ENCODE peak calls at places on chromosomes 4 and X, in ten cellular contexts. V is psoas muscle, D is Panc1, R is lower lobe of right lung, G is dorsolateral prefrontal cortex, U is GM06990, A is foreskin keratinocyte, H is WERI-Rb-1, J is cardiac muscle cell, M is heart left ventricle. I is an unnamed sample.

GRCh38 chrX:103747199-103747598 is 29.4 kb upstream of the PLP1 start:
- DNase-seq in H (no peak), U (no peak), R (no peak), M (no peak), G (no peak), V (no peak), A (no peak), D (no peak), J (no peak), I (no peak)

GRCh38 chr4:38223801-38224236 is 263.6 kb downstream of the PTTG2 start:
- DNase-seq in H (no peak), V (no peak), M (no peak), J (no peak), D (no peak), U (no peak), A (no peak), R (no peak), G (peak; percentile 75), I (peak; percentile 14)

GRCh38 chr4:186643501-186644315 is 79.9 kb downstream of the FAT1 start:
- DNase-seq in R (no peak), V (no peak), G (no peak), M (no peak), J (peak; percentile 76), H (no peak), A (peak; percentile 75), U (no peak), D (no peak), I (no peak)

GRCh38 chr4:2934077-2934812 is 29.0 kb downstream of the NOP14 start:
- DNase-seq in H (no peak), A (no peak), J (peak; percentile 75), M (peak; percentile 65), V (peak; percentile 87), G (peak; percentile 58), R (peak; percentile 85), U (peak; percentile 61), D (no peak), I (peak; percentile 30)

GRCh38 chr4:83237591-83237990 is 47.0 kb downstream of the COQ2 start:
- DNase-seq in G (no peak), D (no peak), A (no peak), M (no peak), R (no peak), H (no peak), V (no peak), J (no peak), U (no peak), I (no peak)

GRCh38 chr4:22573198-22573597 is 57.3 kb upstream of the ADGRA3 start:
- DNase-seq in D (no peak), U (no peak), H (no peak), R (peak; percentile 52), J (peak; percentile 67), V (peak; percentile 59), A (no peak), G (no peak), M (peak; percentile 61), I (no peak)

GRCh38 chr4:74619931-74620702 is 174.2 kb downstream of the BTC start:
- DNase-seq in D (no peak), J (peak; percentile 76), R (no peak), U (no peak), H (no peak), V (no peak), G (no peak), A (no peak), M (no peak), I (no peak)

GRCh38 chrX:130170752-130171445 is 863 bp upstream of the RAB33A start:
- DNase-seq in R (peak; percentile 56), G (peak; percentile 87), V (no peak), M (peak; percentile 35), J (no peak), D (no peak), A (no peak), H (no peak), U (peak; percentile 73), I (peak; percentile 57)

GRCh38 chr4:103098746-103099421 is 750 bp downstream of the BDH2 start:
- DNase-seq in J (peak; percentile 44), V (no peak), R (no peak), A (no peak), U (no peak), H (no peak), G (no peak), D (no peak), M (no peak), I (no peak)

GRCh38 chrX:37767438-37767837 is 12.4 kb upstream of the CYBB start:
- DNase-seq in J (no peak), U (no peak), R (no peak), H (no peak), A (no peak), D (no peak), G (no peak), V (no peak), M (no peak), I (no peak)

GRCh38 chr4:15240764-15241163 is 187.1 kb upstream of the C1QTNF7 start:
- DNase-seq in G (no peak), D (no peak), H (no peak), A (peak; percentile 56), V (no peak), U (no peak), J (peak; percentile 46), M (no peak), R (no peak), I (no peak)

GRCh38 chr4:139324620-139325019 is 22.3 kb upstream of the NDUFC1 start:
- DNase-seq in G (no peak), D (no peak), J (no peak), V (no peak), U (no peak), M (no peak), H (no peak), A (no peak), R (no peak), I (no peak)

GRCh38 chr4:37101686-37102085 is 142.9 kb upstream of the NWD2 start:
- DNase-seq in J (no peak), G (no peak), V (no peak), R (no peak), A (no peak), U (no peak), D (no peak), H (no peak), M (no peak), I (no peak)

GRCh38 chrX:80290834-80291233 is 129.4 kb upstream of the TENT5D start:
- DNase-seq in H (no peak), M (no peak), J (no peak), R (no peak), V (no peak), D (no peak), G (no peak), U (no peak), A (no peak), I (no peak)

GRCh38 chr4:54169176-54169575 is 59.9 kb upstream of the PDGFRA start:
- DNase-seq in J (peak; percentile 18), G (no peak), A (no peak), H (no peak), D (no peak), V (no peak), M (no peak), R (no peak), U (no peak), I (no peak)

GRCh38 chr4:25925486-25926201 is 11.6 kb downstream of the SMIM20 start:
- DNase-seq in H (peak; percentile 75), A (peak; percentile 5), J (peak; percentile 59), R (peak; percentile 58), V (no peak), U (no peak), D (no peak), G (peak; percentile 59), M (peak; percentile 38), I (peak; percentile 33)
- TF ChIP-seq CTCF in H (peak; percentile 68), A (peak; percentile 71), J (peak; percentile 74), R (peak; percentile 53), V (peak; percentile 44), U (peak; percentile 82), D (peak; percentile 68), G (peak; percentile 66), M (peak; percentile 33), I (peak; percentile 72)

GRCh38 chrX:53442322-53442631 is 8.1 kb upstream of the HSD17B10 start:
- DNase-seq in A (no peak), M (no peak), H (no peak), U (no peak), J (no peak), G (no peak), D (no peak), V (no peak), R (peak; percentile 36), I (no peak)

GRCh38 chrX:53447441-53447840 is 13.3 kb upstream of the HSD17B10 start:
- DNase-seq in A (no peak), V (no peak), U (no peak), D (no peak), J (no peak), R (no peak), M (no peak), G (no peak), H (no peak), I (no peak)

GRCh38 chrX:53449632-53450031 is 15.5 kb upstream of the HSD17B10 start:
- DNase-seq in R (no peak), A (peak; percentile 4), J (no peak), D (no peak), G (no peak), M (no peak), H (no peak), U (no peak), V (no peak), I (no peak)

GRCh38 chrX:53441531-53442321 is 7.6 kb upstream of the HSD17B10 start:
- DNase-seq in R (peak; percentile 87), M (peak; percentile 76), V (peak; percentile 93), D (no peak), H (no peak), G (peak; percentile 82), A (peak; percentile 50), U (peak; percentile 85), J (peak; percentile 74), I (peak; percentile 65)

GRCh38 chrX:53445977-53446376 is 11.8 kb upstream of the HSD17B10 start:
- DNase-seq in J (peak; percentile 44), H (peak; percentile 55), U (no peak), R (peak; percentile 45), G (peak; percentile 43), D (no peak), V (peak; percentile 51), A (peak; percentile 28), M (no peak), I (peak; percentile 23)
- TF ChIP-seq CTCF in J (peak; percentile 66), H (peak; percentile 80), U (peak; percentile 76), R (peak; percentile 50), G (peak; percentile 44), D (peak; percentile 81), V (peak; percentile 43), A (peak; percentile 61), M (peak; percentile 10), I (peak; percentile 58)

DNA sequence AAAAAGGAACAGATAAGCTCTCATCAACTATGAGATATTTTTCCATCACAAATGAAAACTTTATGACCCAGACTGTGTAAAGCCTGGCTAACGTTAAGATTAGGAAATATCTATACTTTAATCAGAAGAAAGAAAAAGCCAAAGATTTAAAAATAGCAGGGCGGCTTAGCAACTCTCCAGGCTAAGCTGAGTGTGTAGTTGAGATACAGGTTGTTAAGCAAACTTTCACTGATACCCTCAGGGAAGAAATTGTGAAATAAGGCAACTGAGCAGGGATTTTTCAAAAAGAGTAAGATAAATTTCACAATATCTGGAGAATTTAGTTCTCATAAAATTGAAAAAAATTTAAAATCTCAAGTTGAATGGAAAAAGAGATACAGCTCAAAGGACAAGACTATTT is 382.0 kb downstream of the RAPGEF2 start:
- DNase-seq in M (no peak), R (no peak), A (peak; percentile 40), U (no peak), D (no peak), H (no peak), V (no peak), J (no peak), G (no peak), I (no peak)
- TF ChIP-seq CTCF in M (no peak), R (no peak), A (no peak), U (no peak), D (no peak), H (no peak), V (no peak), J (no peak), G (no peak), I (no peak)

GRCh38 chrX:55342533-55343501 is 78.1 kb upstream of the PAGE3 start:
- DNase-seq in R (no peak), G (no peak), J (peak; percentile 18), H (peak; percentile 28), U (no peak), D (peak; percentile 15), V (no peak), M (peak; percentile 17), A (peak; percentile 76), I (no peak)
- TF ChIP-seq CTCF in R (peak; percentile 52), G (peak; percentile 48), J (peak; percentile 48), H (peak; percentile 76), U (peak; percentile 69), D (peak; percentile 61), V (peak; percentile 51), M (peak; percentile 35), A (peak; percentile 61), I (peak; percentile 51)